ENCODE peak calls at places on chromosomes 1 and 21, in nine cellular contexts. Q is GM23248; B is endodermal cell; F is MM.1S; E is naive thymus-derived CD4-positive, alpha-beta T cell; K is Peyer's patch; Z is ovary; D is HCT116; M is vagina. U is an unnamed sample. For H3K9me3, the result is how much of the 10 kb centered on the place peaks cover.

GRCh38 chr1:27356628-27357280 is 10.0 kb downstream of the MAP3K6 start:
- DNase-seq in K (peak), B (no peak), Z (no peak), E (no peak), D (no peak), F (no peak), Q (no peak), M (no peak), U (no peak)

GRCh38 chr1:7672864-7673263 is 98.2 kb upstream of the VAMP3 start:
- DNase-seq in Z (no peak), M (no peak), Q (no peak), D (no peak), E (no peak), K (no peak), B (no peak), F (no peak), U (no peak)

GRCh38 chr21:41834926-41835663 is 44.0 kb downstream of the PRDM15 start:
- DNase-seq in K (no peak), M (no peak), Q (no peak), B (no peak), E (no peak), D (no peak), Z (peak), F (no peak), U (no peak)

GRCh38 chr1:41672173-41672572 is 187.7 kb upstream of the EDN2 start:
- DNase-seq in Q (peak), E (no peak), F (no peak), B (no peak), Z (no peak), D (peak), K (no peak), M (no peak), U (no peak)

GRCh38 chr1:53367503-53368313 is 39.8 kb upstream of the LRP8 start:
- DNase-seq in Q (no peak), Z (peak), E (no peak), B (peak), D (no peak), M (peak), K (peak), F (peak), U (no peak)

GRCh38 chr1:23980725-23981063 is 567 bp upstream of the SRSF10 start:
- DNase-seq in E (peak), M (no peak), Z (peak), K (peak), B (peak), Q (peak), D (peak), F (no peak), U (peak)

GRCh38 chr1:29256979-29257804 is 20.9 kb downstream of the PTPRU start:
- DNase-seq in Q (peak), B (peak), K (peak), D (no peak), M (no peak), Z (peak), F (no peak), E (no peak), U (peak)

GRCh38 chr1:78383923-78384322 is 106.9 kb upstream of the PTGFR start:
- DNase-seq in K (no peak), E (no peak), F (no peak), B (no peak), M (no peak), D (no peak), Z (no peak), Q (no peak), U (no peak)

GRCh38 chr1:226406401-226406881 is 1.5 kb downstream of the PARP1 start:
- DNase-seq in D (no peak), F (peak), Q (peak), Z (no peak), M (no peak), E (no peak), K (peak), B (no peak), U (peak)

GRCh38 chr21:39184050-39184980 is 1.1 kb upstream of the PSMG1 start:
- DNase-seq in B (no peak), M (no peak), E (no peak), K (no peak), F (peak), Z (no peak), Q (peak), D (no peak), U (no peak)

GRCh38 chr1:170967042-170967910 is 31.9 kb downstream of the MROH9 start:
- DNase-seq in D (peak), B (no peak), Z (no peak), Q (peak), M (no peak), F (peak), E (no peak), K (no peak), U (no peak)

GRCh38 chr1:14946567-14947285 is 206.8 kb upstream of the TMEM51 start:
- DNase-seq in Z (no peak), Q (peak), M (no peak), D (no peak), B (no peak), F (no peak), K (no peak), E (no peak), U (peak)

GRCh38 chr1:117658676-117659075 is 52.8 kb downstream of the TENT5C start:
- DNase-seq in F (peak), E (peak), Q (no peak), B (no peak), Z (no peak), M (no peak), K (peak), D (no peak), U (no peak)

GRCh38 chr1:243268284-243268653 is 12.4 kb downstream of the SDCCAG8 start:
- DNase-seq in M (no peak), Q (peak), B (no peak), K (no peak), F (no peak), Z (no peak), D (peak), E (no peak), U (no peak)

GRCh38 chr1:121546830-121547680 is 362.3 kb downstream of the SRGAP2C start:
- DNase-seq in Z (no peak), F (no peak), E (no peak), Q (peak), K (no peak), M (no peak), B (no peak), D (no peak), U (peak)

GRCh38 chr1:87386217-87386790 is 57.6 kb downstream of the LMO4 start:
- DNase-seq in F (no peak), B (no peak), E (no peak), M (no peak), D (no peak), Z (no peak), K (no peak), Q (no peak), U (no peak)

GRCh38 chr1:54273092-54273836 is 73.3 kb downstream of the MRPL37 start:
- DNase-seq in M (no peak), K (peak), D (no peak), Q (peak), Z (peak), F (no peak), E (no peak), B (peak), U (peak)

DNA sequence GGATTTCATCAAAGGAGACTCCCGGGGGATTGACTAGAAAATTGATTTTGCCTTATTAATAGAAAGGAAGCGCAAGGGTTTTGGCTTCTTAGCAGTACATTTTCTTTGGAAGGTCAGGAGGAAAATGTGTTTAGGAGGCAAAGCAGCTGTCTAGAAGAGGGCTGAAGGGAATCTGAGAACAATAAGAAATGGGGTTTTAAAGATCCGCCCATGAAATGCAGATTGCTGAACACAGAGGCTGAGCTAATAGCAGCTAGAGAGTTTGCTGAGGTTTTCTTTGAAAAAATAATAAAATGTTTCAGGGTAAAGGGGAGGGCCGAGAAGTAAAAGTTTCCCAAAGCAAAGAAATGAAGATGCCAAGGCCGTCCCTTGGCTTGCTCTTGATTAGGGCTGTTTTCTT is 4.9 kb downstream of the SERTAD4 start:
- DNase-seq in D (no peak), F (no peak), E (no peak), Z (no peak), B (no peak), K (no peak), M (no peak), Q (no peak), U (no peak)
- H3K4me3 ChIP-seq in D (no peak), F (no peak), E (no peak), Z (peak), B (no peak), K (no peak), M (no peak), Q (no peak), U (no peak)

GRCh38 chr21:21675601-21676000 is 677.4 kb downstream of the NCAM2 start:
- DNase-seq in E (no peak), K (no peak), F (no peak), Q (no peak), D (no peak), B (no peak), Z (no peak), M (no peak), U (no peak)
- H3K9me3 ChIP-seq in E (under half), K (under half), F (under half), Q (under half), D (under half), B (under half), Z (under half), M (under half), U (under half)

DNA sequence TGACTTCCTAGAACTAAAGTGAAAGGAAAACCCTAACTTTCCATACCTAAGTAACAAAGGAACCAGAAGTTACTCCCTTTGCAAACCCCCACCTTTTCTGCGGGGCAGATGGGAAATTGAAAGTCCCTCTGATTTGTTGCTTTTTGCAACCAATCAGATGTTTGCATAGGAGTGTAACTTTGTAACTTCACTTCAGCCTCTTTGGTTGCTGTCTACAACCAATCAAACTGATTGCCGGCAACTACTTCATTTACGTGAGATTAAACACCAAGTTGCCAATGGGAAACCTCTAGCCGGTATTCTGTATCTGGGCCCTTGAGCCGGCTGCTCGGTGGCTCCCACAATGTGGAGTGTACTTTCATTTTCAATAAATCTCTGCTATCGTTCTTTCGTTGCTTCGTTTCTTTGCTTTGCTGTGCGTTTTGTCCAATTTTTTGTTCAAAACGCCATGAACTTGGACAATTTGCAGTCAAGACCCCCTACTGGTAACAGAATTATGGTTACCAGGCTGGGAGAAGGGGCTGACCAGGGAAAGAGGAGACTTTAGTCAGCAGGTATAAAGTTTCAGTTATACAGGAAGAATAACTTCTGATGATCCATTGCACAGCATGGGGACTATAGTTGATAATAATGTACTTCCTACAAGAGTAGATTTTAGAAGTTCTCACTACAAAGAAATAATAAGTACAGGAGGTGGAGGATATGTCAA is 69.2 kb upstream of the RGS2 start:
- DNase-seq in Z (no peak), F (no peak), K (no peak), Q (no peak), B (no peak), M (no peak), E (no peak), D (no peak), U (peak)
- H3K4me3 ChIP-seq in Z (no peak), F (no peak), K (no peak), Q (no peak), B (no peak), M (no peak), E (no peak), D (no peak), U (peak)

GRCh38 chr1:173467426-173467825 is 9.7 kb upstream of the PRDX6 start:
- DNase-seq in K (no peak), B (no peak), D (no peak), Z (no peak), Q (peak), M (no peak), F (no peak), E (no peak), U (no peak)
- H3K9me3 ChIP-seq in K (under half), B (half or more), D (under half), Z (under half), Q (under half), M (under half), F (under half), E (under half), U (under half)

DNA sequence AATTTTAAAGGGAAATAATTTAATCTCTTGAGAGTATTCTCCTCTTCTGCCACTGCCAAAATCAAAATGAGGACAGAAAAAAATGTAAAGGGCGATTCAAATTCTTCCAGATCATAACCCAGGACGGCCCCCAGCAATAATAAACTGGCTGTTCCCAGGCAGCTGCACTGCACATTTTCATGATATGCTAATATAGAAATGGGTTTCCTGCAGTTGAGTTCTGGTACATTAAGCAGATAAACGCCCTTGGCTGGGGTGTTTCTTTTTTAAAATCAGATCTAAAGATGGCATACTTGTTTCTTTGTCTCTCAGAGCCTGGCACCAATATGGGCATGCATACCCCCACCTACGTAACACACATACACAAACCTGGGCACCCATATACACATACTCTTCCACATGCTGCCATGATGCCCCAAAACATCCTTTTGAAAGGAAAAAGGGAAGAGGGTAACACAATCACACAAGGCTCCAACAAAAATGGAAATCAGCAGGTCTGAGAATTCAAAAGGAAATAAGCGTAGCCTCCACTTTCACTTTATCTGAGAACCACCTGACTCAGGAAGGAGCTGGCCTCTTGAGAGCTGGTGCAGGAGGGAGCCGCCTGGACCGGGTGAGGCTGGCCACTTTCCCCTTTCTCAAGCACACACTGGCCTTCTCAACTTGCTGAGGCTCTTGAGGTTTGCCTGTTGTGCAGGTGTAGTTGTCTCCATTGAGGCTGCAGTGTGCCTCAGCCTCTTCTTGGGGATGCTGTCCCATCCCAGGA is 653.4 kb downstream of the KIF26B start:
- DNase-seq in M (no peak), E (no peak), Q (no peak), B (no peak), D (no peak), F (no peak), K (no peak), Z (no peak), U (no peak)
- H3K4me3 ChIP-seq in M (no peak), E (no peak), Q (no peak), B (no peak), D (no peak), F (no peak), K (no peak), Z (no peak), U (no peak)

DNA sequence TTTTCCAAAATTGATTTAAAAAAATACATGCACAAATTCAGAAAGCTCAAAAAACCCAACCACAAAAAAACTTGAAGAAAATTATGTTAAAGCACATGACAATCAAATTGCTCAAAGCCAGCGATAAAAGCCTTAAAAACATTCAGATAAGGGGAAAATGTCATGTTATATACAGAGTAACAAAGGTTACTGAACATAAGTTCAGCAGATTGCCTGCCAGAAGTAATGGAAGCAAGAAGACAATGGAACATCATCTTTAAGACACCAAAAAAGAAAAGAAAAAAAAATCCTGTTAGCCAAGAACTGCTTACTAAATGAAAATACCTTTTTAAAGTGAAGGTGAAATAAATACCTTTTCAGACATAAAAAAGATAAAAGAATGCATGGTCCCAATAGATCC is 147.2 kb upstream of the SGIP1 start:
- DNase-seq in E (no peak), Q (no peak), Z (no peak), D (no peak), F (no peak), M (no peak), K (no peak), B (no peak), U (no peak)
- H3K9me3 ChIP-seq in E (under half), Q (under half), Z (under half), D (under half), F (under half), M (under half), K (under half), B (under half), U (under half)

DNA sequence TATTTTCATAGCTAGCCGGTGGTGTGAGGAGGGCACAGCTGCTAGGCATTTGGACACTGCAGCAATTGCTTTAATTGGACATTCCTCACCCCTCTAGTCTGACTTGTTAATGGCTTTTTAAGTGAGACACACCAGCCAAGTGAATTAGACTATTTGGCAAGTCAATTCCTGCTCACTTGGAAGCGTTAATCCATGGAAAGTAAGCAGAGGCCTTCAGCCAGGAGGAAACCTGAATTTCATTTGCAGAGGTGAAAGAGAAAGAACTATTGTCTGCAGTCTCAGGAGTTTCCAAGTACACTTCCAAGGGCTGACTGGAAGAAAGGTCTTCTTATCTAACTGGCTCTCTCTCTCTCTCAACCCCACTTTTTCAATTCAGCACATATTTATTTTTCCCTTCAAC is 175.8 kb downstream of the ST6GALNAC3 start:
- DNase-seq in Q (no peak), Z (no peak), D (no peak), K (no peak), F (no peak), B (peak), E (no peak), M (no peak), U (no peak)
- H3K4me3 ChIP-seq in Q (no peak), Z (no peak), D (no peak), K (no peak), F (no peak), B (peak), E (no peak), M (no peak), U (no peak)

GRCh38 chr1:231962636-231963035 is 336.0 kb downstream of the DISC1 start:
- DNase-seq in E (no peak), B (no peak), F (no peak), Q (no peak), Z (no peak), M (no peak), D (no peak), K (no peak), U (no peak)
- H3K9me3 ChIP-seq in E (under half), B (under half), F (under half), Q (under half), Z (under half), M (under half), D (under half), K (under half), U (under half)

GRCh38 chr1:235933483-235934116 is 66.9 kb upstream of the LYST start:
- DNase-seq in Z (no peak), B (no peak), E (no peak), M (no peak), K (no peak), Q (no peak), F (no peak), D (no peak), U (no peak)
- H3K4me3 ChIP-seq in Z (no peak), B (no peak), E (no peak), M (no peak), K (no peak), Q (no peak), F (no peak), D (no peak), U (no peak)

U was measured in MG63.